ENCODE peak calls at places on chromosomes 16 and 17, in eight cellular contexts. T is activated CD8-positive, alpha-beta T cell treated with anti-CD3 and anti-CD28 coated beads for 36 hours; N is foreskin fibroblast; Z is Peyer's patch; P is PC-3; D is adrenal gland; E is fibroblast of lung; B is psoas muscle. Q is an unnamed sample.

GRCh38 chr16:73053379-73054130 is 5.6 kb upstream of the ZFHX3 start:
- DNase-seq in E (peak), D (peak), N (peak), B (peak), T (no peak), P (peak), Z (no peak), Q (no peak)

GRCh38 chr17:39736319-39737165 is 1.2 kb upstream of the GRB7 start:
- DNase-seq in B (no peak), P (peak), Z (no peak), E (no peak), N (no peak), D (no peak), T (no peak), Q (no peak)

GRCh38 chr17:861364-861763 is 79.2 kb downstream of the MRM3 start:
- DNase-seq in P (no peak), B (no peak), E (no peak), N (peak), Z (no peak), D (no peak), T (no peak), Q (no peak)

GRCh38 chr17:4708436-4708835 is 2.0 kb upstream of the ARRB2 start:
- DNase-seq in B (no peak), N (no peak), P (peak), E (no peak), T (peak), Z (no peak), D (no peak), Q (no peak)

GRCh38 chr16:56257666-56258359 is 66.5 kb downstream of the GNAO1 start:
- DNase-seq in T (no peak), N (peak), Z (no peak), P (no peak), D (no peak), B (no peak), E (no peak), Q (no peak)

GRCh38 chr17:5563451-5563850 is 20.9 kb downstream of the NLRP1 start:
- DNase-seq in B (no peak), N (peak), P (no peak), T (no peak), Z (no peak), D (no peak), E (peak), Q (no peak)

GRCh38 chr16:80280557-80280956 is 260.2 kb upstream of the DYNLRB2 start:
- DNase-seq in T (no peak), E (no peak), D (no peak), N (no peak), B (no peak), P (no peak), Z (no peak), Q (no peak)

GRCh38 chr17:7225711-7226331 is 6.1 kb downstream of the ACADVL start:
- DNase-seq in T (no peak), E (no peak), B (no peak), N (no peak), D (peak), P (no peak), Z (no peak), Q (no peak)

GRCh38 chr16:66490774-66491715 is 58.9 kb downstream of the TK2 start:
- DNase-seq in T (no peak), D (peak), E (no peak), N (no peak), Z (no peak), P (no peak), B (no peak), Q (no peak)

GRCh38 chr17:19996502-19996901 is 12.7 kb upstream of the SPECC1 start:
- DNase-seq in Z (no peak), P (no peak), N (no peak), D (no peak), T (no peak), B (no peak), E (no peak), Q (no peak)

GRCh38 chr17:51015145-51015558 is 105.5 kb downstream of the SPAG9 start:
- DNase-seq in T (no peak), B (no peak), D (no peak), N (peak), Z (no peak), E (peak), P (peak), Q (no peak)

GRCh38 chr17:66837883-66838665 is 3.2 kb downstream of the CACNG5 start:
- DNase-seq in B (no peak), D (no peak), E (no peak), Z (no peak), N (no peak), T (no peak), P (no peak), Q (no peak)

GRCh38 chr17:50139950-50140885 is 10.3 kb upstream of the SAMD14 start:
- DNase-seq in Z (peak), N (peak), T (peak), B (peak), D (peak), E (peak), P (peak), Q (peak)

GRCh38 chr17:27349540-27350021 is 55.7 kb downstream of the WSB1 start:
- DNase-seq in D (no peak), Z (no peak), E (no peak), P (no peak), T (no peak), N (peak), B (no peak), Q (no peak)

GRCh38 chr16:72198021-72198420 is 26.1 kb upstream of the PMFBP1 start:
- DNase-seq in Z (no peak), E (peak), N (peak), P (no peak), T (no peak), D (peak), B (no peak), Q (no peak)

GRCh38 chr17:70040336-70040735 is 34.7 kb upstream of the KCNJ16 start:
- DNase-seq in T (no peak), B (no peak), Z (no peak), E (peak), D (no peak), N (no peak), P (peak), Q (no peak)

GRCh38 chr17:48678141-48678971 is 44.0 kb downstream of the PRAC1 start:
- DNase-seq in N (peak), D (peak), E (peak), B (peak), Z (peak), P (peak), T (peak), Q (peak)

GRCh38 chr16:75695708-75696107 is 5.6 kb downstream of the DUXB start:
- DNase-seq in N (no peak), Z (no peak), E (no peak), B (no peak), D (no peak), T (peak), P (no peak), Q (no peak)

GRCh38 chr17:7929158-7930029 is at the start of gene KCNAB3:
- DNase-seq in T (peak), E (peak), Z (peak), N (peak), P (no peak), D (no peak), B (no peak), Q (peak)

GRCh38 chr17:3026856-3027751 is 36.3 kb downstream of the OR1D5 start:
- DNase-seq in T (no peak), Z (no peak), E (no peak), N (peak), P (no peak), B (peak), D (no peak), Q (no peak)

GRCh38 chr16:73735954-73736353 is 560.7 kb upstream of the PSMD7 start:
- DNase-seq in P (no peak), B (no peak), T (no peak), E (no peak), N (no peak), Z (no peak), D (no peak), Q (no peak)

GRCh38 chr17:9090641-9091096 is 69.4 kb downstream of the NTN1 start:
- DNase-seq in B (no peak), T (no peak), P (no peak), N (no peak), D (no peak), E (no peak), Z (no peak), Q (no peak)

GRCh38 chr17:1470071-1470773 is 14.2 kb upstream of the CRK start:
- DNase-seq in N (no peak), B (no peak), D (no peak), E (no peak), Z (no peak), T (no peak), P (no peak), Q (no peak)

GRCh38 chr16:2804728-2805127 is 6.5 kb downstream of the PRSS41 start:
- DNase-seq in Z (no peak), P (no peak), E (no peak), N (no peak), D (no peak), B (peak), T (no peak), Q (no peak)

GRCh38 chr17:47285003-47285402 is 31.4 kb downstream of the ITGB3 start:
- DNase-seq in D (no peak), E (no peak), P (no peak), T (no peak), B (no peak), Z (no peak), N (no peak), Q (no peak)

GRCh38 chr16:3594316-3595109 is 16.9 kb downstream of the SLX4 start:
- DNase-seq in B (no peak), T (no peak), N (no peak), D (no peak), E (no peak), Z (no peak), P (no peak), Q (no peak)

GRCh38 chr17:68383443-68384321 is 73.6 kb downstream of the WIPI1 start:
- DNase-seq in P (peak), T (peak), Z (no peak), E (peak), D (no peak), N (peak), B (no peak), Q (no peak)

GRCh38 chr17:49742256-49742655 is 21.7 kb downstream of the FAM117A start:
- DNase-seq in B (no peak), N (no peak), E (peak), P (no peak), Z (no peak), D (no peak), T (no peak), Q (no peak)

GRCh38 chr16:53745126-53745525 is 41.2 kb downstream of the FTO start:
- DNase-seq in T (no peak), N (peak), Z (no peak), E (peak), D (peak), B (no peak), P (peak), Q (no peak)

GRCh38 chr16:57893217-57893558 is 77.7 kb downstream of the CNGB1 start:
- DNase-seq in T (no peak), N (no peak), P (no peak), B (no peak), E (no peak), D (no peak), Z (no peak), Q (no peak)

GRCh38 chr16:82653550-82654511 is 27.1 kb downstream of the CDH13 start:
- DNase-seq in Z (peak), B (no peak), D (no peak), N (peak), P (peak), E (peak), T (peak), Q (peak)

GRCh38 chr17:17151962-17152361 is 54.2 kb downstream of the PLD6 start:
- DNase-seq in P (peak), N (peak), B (peak), Z (peak), E (peak), D (peak), T (peak), Q (no peak)

GRCh38 chr17:76124582-76125390 is 16.3 kb downstream of the FOXJ1 start:
- DNase-seq in P (peak), D (no peak), N (no peak), Z (no peak), B (no peak), E (no peak), T (peak), Q (no peak)
- TF ChIP-seq CTCF in P (peak), D (no peak), N (no peak), Z (no peak), B (no peak), E (peak), T (peak), Q (no peak)

GRCh38 chr16:67667817-67668494 is 1.3 kb downstream of the C16orf86 start:
- DNase-seq in E (peak), N (peak), D (peak), B (peak), T (peak), P (peak), Z (peak), Q (peak)
- TF ChIP-seq CTCF in E (peak), N (peak), D (peak), B (peak), T (peak), P (peak), Z (peak), Q (peak)

GRCh38 chr16:81401035-81401950 is 43.3 kb upstream of the CMIP start:
- DNase-seq in E (peak), B (no peak), Z (no peak), P (peak), T (no peak), N (peak), D (peak), Q (no peak)
- TF ChIP-seq CTCF in E (no peak), B (no peak), Z (no peak), P (no peak), T (no peak), N (no peak), D (no peak), Q (no peak)

GRCh38 chr16:59047114-59047513 is 313.0 kb upstream of the GOT2 start:
- DNase-seq in B (no peak), E (no peak), N (no peak), T (no peak), D (no peak), P (no peak), Z (no peak), Q (no peak)
- TF ChIP-seq CTCF in B (no peak), E (no peak), N (no peak), T (no peak), D (no peak), P (no peak), Z (no peak), Q (no peak)

GRCh38 chr17:78176548-78177025 is 8.2 kb downstream of the SYNGR2 start:
- DNase-seq in N (peak), B (peak), P (peak), T (peak), D (peak), E (peak), Z (peak), Q (peak)

GRCh38 chr17:78174332-78174869 is 6.0 kb downstream of the SYNGR2 start:
- DNase-seq in N (no peak), E (no peak), P (peak), Z (peak), D (peak), B (peak), T (no peak), Q (peak)

GRCh38 chr17:78175643-78175981 is 7.2 kb downstream of the SYNGR2 start:
- DNase-seq in B (no peak), P (no peak), E (no peak), Z (no peak), N (no peak), D (no peak), T (no peak), Q (no peak)

GRCh38 chr17:78173025-78173715 is 4.8 kb downstream of the SYNGR2 start:
- DNase-seq in E (no peak), D (no peak), N (no peak), T (no peak), B (no peak), P (no peak), Z (peak), Q (peak)

DNA sequence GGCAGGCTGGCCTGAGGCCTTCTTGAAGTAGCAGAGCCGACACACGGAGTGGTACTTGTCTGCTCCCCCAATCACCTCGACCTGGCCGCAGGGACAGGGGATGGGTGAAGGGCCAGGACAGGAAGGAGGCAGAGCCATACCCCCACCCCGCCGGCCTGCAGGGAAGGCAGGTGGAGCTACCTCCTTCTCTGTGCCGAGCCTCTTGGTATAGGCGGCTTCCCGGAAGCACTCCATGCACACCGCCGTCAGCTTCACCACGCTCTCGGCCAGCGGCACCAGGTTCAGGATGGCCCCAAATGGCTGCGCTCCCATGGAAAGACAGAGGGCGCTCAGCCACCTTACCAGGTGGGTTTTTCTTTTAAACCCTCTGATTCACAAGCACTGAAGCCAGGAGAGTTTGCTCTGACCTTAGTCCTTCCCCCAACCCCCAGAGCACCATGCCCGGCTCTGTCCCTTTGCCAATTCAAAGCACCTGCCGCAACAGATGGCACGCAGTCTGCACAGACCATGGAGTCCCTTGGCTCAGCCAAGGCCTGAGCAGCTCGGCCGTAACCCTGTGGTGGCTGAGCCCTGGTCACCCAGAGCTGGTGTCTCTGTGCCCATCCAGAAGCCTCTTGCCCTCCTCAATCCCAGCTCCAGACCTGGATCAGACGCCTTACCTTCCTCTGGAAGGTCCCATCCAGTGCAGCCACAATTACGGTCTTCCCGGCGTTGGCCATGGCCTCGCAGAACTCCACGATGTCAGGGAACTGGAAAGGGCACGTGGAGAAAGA is 6.7 kb downstream of the SYNGR2 start:
- DNase-seq in Z (no peak), N (no peak), D (no peak), B (peak), P (no peak), E (no peak), T (no peak), Q (no peak)
- TF ChIP-seq CTCF in Z (no peak), N (no peak), D (no peak), B (no peak), P (peak), E (no peak), T (no peak), Q (peak)

GRCh38 chr16:1610841-1611653 is 825 bp downstream of the IFT140 start:
- DNase-seq in Z (no peak), E (peak), N (no peak), B (peak), P (peak), D (peak), T (peak), Q (peak)

GRCh38 chr16:1612320-1613111 is at the start of gene CRAMP1:
- DNase-seq in E (peak), N (peak), D (peak), T (peak), P (no peak), B (peak), Z (no peak), Q (peak)

GRCh38 chr16:1613240-1613639 is 1.1 kb downstream of the CRAMP1 start:
- DNase-seq in T (peak), N (peak), Z (no peak), E (no peak), D (peak), B (no peak), P (peak), Q (no peak)

GRCh38 chr16:1606774-1607173 is 5.1 kb downstream of the IFT140 start:
- DNase-seq in T (no peak), E (no peak), Z (no peak), N (no peak), B (no peak), P (no peak), D (no peak), Q (no peak)

DNA sequence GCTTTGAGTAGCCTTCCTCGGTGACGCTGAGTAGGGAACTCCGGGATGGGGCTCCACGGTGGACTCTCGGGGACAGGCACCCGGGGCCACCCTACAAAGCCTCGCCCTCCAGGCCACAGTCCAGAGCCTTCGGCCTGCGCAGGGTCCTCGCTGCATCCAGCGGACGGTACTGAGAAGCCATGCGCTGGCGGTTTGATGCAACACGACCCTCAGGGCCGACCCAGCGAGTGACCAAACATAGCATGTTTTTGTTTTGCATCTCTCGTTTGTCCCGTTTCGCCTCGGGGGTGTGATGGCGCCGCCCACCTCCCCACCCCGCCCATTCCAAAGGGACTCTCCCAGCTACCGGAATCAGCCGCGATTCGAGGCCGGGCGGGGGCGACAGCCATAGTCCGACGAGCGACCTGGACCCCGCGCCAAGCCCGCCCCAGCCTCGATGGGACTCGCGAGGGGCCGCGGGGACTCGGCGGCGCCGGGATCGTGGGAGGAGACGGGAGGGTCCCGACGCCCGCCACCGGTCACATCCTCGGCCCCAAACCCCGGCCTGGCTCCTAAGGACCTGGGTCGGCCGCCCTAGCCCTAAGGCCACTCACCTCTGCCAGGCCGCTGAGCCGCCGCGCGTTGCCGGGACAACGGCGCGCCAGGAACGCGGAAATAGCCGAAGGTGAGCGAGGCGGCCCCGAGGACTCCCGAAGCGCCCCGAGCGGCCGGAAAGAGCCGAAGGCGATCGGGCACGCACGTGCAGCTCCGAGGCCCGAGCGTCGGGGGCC is 1.6 kb downstream of the IFT140 start:
- DNase-seq in D (peak), B (peak), Z (peak), N (peak), P (peak), E (peak), T (peak), Q (peak)
- TF ChIP-seq CTCF in D (no peak), B (no peak), Z (no peak), N (no peak), P (no peak), E (no peak), T (no peak), Q (no peak)